ENCODE peak calls at places on chromosomes 13 and 19, in six cellular contexts. V, U, M, K, B and I are unnamed samples.

GRCh38 chr19:41327499-41328156 is 17.7 kb downstream of the CCDC97 start:
- DNase-seq in B (no peak), U (peak; percentile 82), V (peak; percentile 90), M (peak; percentile 69), K (no peak), I (no peak)

GRCh38 chr19:55355213-55355821 is 798 bp upstream of the COX6B2 start:
- DNase-seq in V (no peak), B (no peak), U (no peak), K (no peak), M (no peak), I (no peak)

GRCh38 chr13:94620286-94620896 is 18.7 kb downstream of the GPR180 start:
- DNase-seq in V (no peak), B (no peak), M (peak; percentile 11), U (peak; percentile 50), K (peak; percentile 33), I (no peak)

GRCh38 chr19:47109541-47110375 is 3.8 kb downstream of the ZC3H4 start:
- DNase-seq in V (no peak), B (no peak), U (peak; percentile 46), M (peak; percentile 65), K (no peak), I (no peak)

GRCh38 chr19:51729781-51730180 is 6.0 kb upstream of the HAS1 start:
- DNase-seq in U (no peak), V (no peak), M (peak; percentile 50), B (no peak), K (no peak), I (no peak)

GRCh38 chr13:110232146-110232545 is 74.8 kb downstream of the COL4A1 start:
- DNase-seq in M (no peak), U (no peak), B (no peak), V (no peak), K (no peak), I (no peak)

GRCh38 chr13:104163866-104164630 is 1097.8 kb upstream of the SLC10A2 start:
- DNase-seq in B (no peak), M (no peak), K (no peak), V (no peak), U (no peak), I (no peak)

GRCh38 chr19:11016591-11016990 is 55.8 kb downstream of the SMARCA4 start:
- DNase-seq in V (no peak), K (no peak), B (no peak), M (no peak), U (no peak), I (no peak)

GRCh38 chr13:114110091-114110829 is 22.2 kb downstream of the RASA3 start:
- DNase-seq in K (no peak), M (no peak), V (peak; percentile 71), U (no peak), B (no peak), I (no peak)

GRCh38 chr13:98307392-98307743 is 130.3 kb upstream of the RNF113B start:
- DNase-seq in K (no peak), U (no peak), V (no peak), B (no peak), M (no peak), I (no peak)

GRCh38 chr19:12841094-12841493 is 2.8 kb downstream of the MAST1 start:
- DNase-seq in B (no peak), K (peak; percentile 98), M (no peak), V (no peak), U (no peak), I (no peak)

GRCh38 chr13:31064636-31065035 is 97.1 kb downstream of the HSPH1 start:
- DNase-seq in K (no peak), M (no peak), B (no peak), U (no peak), V (no peak), I (no peak)

GRCh38 chr19:53868892-53869804 is 1.5 kb downstream of the MYADM start:
- DNase-seq in B (no peak), K (peak; percentile 1), U (peak; percentile 87), M (peak; percentile 88), V (peak; percentile 67), I (no peak)

GRCh38 chr19:32464279-32464678 is 58.7 kb downstream of the DPY19L3 start:
- DNase-seq in V (no peak), K (no peak), U (peak; percentile 38), M (no peak), B (no peak), I (no peak)

GRCh38 chr13:32881792-32882175 is 134.4 kb upstream of the KL start:
- DNase-seq in U (no peak), M (no peak), K (peak; percentile 75), V (no peak), B (no peak), I (no peak)

GRCh38 chr19:3637621-3638020 is 11.0 kb upstream of the CACTIN start:
- DNase-seq in K (no peak), U (no peak), M (no peak), V (no peak), B (no peak), I (no peak)

GRCh38 chr13:23743717-23744116 is 145.5 kb downstream of the MIPEP start:
- DNase-seq in U (no peak), M (no peak), B (no peak), K (no peak), V (no peak), I (no peak)

GRCh38 chr13:99066219-99066618 is 88.4 kb upstream of the DOCK9 start:
- DNase-seq in K (no peak), V (no peak), M (no peak), B (no peak), U (no peak), I (no peak)

GRCh38 chr13:30159446-30159839 is 147.9 kb downstream of the KATNAL1 start:
- DNase-seq in K (no peak), U (no peak), B (peak; percentile 76), V (no peak), M (peak; percentile 91), I (peak; percentile 34)

GRCh38 chr13:24218977-24219376 is 58.5 kb downstream of the SPATA13 start:
- DNase-seq in K (no peak), M (no peak), V (no peak), U (no peak), B (no peak), I (no peak)

GRCh38 chr13:23273498-23273897 is 92.7 kb downstream of the SGCG start:
- DNase-seq in K (no peak), M (no peak), B (no peak), V (no peak), U (no peak), I (no peak)

GRCh38 chr19:51407631-51408131 is 9.8 kb downstream of the SIGLEC10 start:
- DNase-seq in B (no peak), K (no peak), M (no peak), U (peak; percentile 92), V (no peak), I (no peak)

GRCh38 chr13:31722684-31723083 is 16.6 kb upstream of the RXFP2 start:
- DNase-seq in B (no peak), U (no peak), K (peak; percentile 71), V (no peak), M (peak; percentile 11), I (no peak)

GRCh38 chr13:28313579-28313978 is 175.2 kb downstream of the PAN3 start:
- DNase-seq in K (no peak), U (peak; percentile 68), B (no peak), M (peak; percentile 13), V (no peak), I (no peak)

GRCh38 chr19:35379992-35380391 is 9.1 kb downstream of the GPR42 start:
- DNase-seq in M (no peak), V (no peak), B (no peak), U (no peak), K (no peak), I (no peak)

GRCh38 chr13:71759506-71760225 is 107.3 kb downstream of the DACH1 start:
- DNase-seq in V (no peak), B (no peak), K (peak; percentile 50), U (no peak), M (peak; percentile 47), I (no peak)

GRCh38 chr19:1277061-1277460 is 1.7 kb downstream of the FAM174C start:
- DNase-seq in K (no peak), V (no peak), U (no peak), B (no peak), M (no peak), I (no peak)

GRCh38 chr13:95153647-95154405 is 147.4 kb downstream of the ABCC4 start:
- DNase-seq in V (no peak), M (peak; percentile 14), K (no peak), U (no peak), B (no peak), I (no peak)

GRCh38 chr13:101655435-101655834 is 203.0 kb downstream of the ITGBL1 start:
- DNase-seq in M (peak; percentile 25), K (no peak), U (peak; percentile 50), V (no peak), B (no peak), I (no peak)

GRCh38 chr13:47594833-47595232 is 406.2 kb downstream of the SUCLA2 start:
- DNase-seq in U (peak; percentile 46), V (no peak), M (no peak), B (no peak), K (no peak), I (no peak)

GRCh38 chr19:11058246-11059030 is 30.8 kb upstream of the LDLR start:
- DNase-seq in M (no peak), V (no peak), K (no peak), U (no peak), B (no peak), I (no peak)

GRCh38 chr19:46716672-46717033 is 261 bp downstream of the PRKD2 start:
- DNase-seq in K (no peak), U (no peak), M (no peak), B (no peak), V (no peak), I (no peak)

GRCh38 chr19:14006766-14007562 is 844 bp upstream of the RFX1 start:
- DNase-seq in U (no peak), M (no peak), V (no peak), K (peak; percentile 94), B (no peak), I (no peak)

GRCh38 chr13:33070713-33071112 is 54.5 kb downstream of the KL start:
- DNase-seq in U (no peak), M (peak; percentile 28), V (no peak), K (no peak), B (no peak), I (no peak)

GRCh38 chr19:35851213-35852028 is 883 bp downstream of the NPHS1 start:
- DNase-seq in B (no peak), U (no peak), V (no peak), M (no peak), K (peak; percentile 1), I (no peak)

GRCh38 chr19:39183100-39183499 is 13.7 kb upstream of the NCCRP1 start:
- DNase-seq in U (no peak), V (no peak), B (no peak), M (no peak), K (no peak), I (no peak)